ENCODE peak calls at places on chromosomes 1 and 21, in eight cellular contexts. B, O, V, M, S, G, N and Y are unnamed samples.

GRCh38 chr1:98336472-98337118 is 324.9 kb upstream of the SNX7 start:
- DNase-seq in B (no peak), O (peak; percentile 45), V (no peak), M (no peak), S (no peak), G (no peak), N (no peak), Y (no peak)

GRCh38 chr1:37037675-37038074 is 3.4 kb upstream of the GRIK3 start:
- DNase-seq in B (no peak), O (no peak), V (no peak), M (no peak), S (no peak), G (peak; percentile 21), N (no peak), Y (no peak)

GRCh38 chr1:171817511-171818265 is 23.6 kb upstream of the DNM3 start:
- DNase-seq in B (peak; percentile 76), O (no peak), V (no peak), M (peak; percentile 67), S (no peak), G (no peak), N (no peak), Y (peak; percentile 65)

GRCh38 chr1:66489972-66490601 is 43.9 kb upstream of the SGIP1 start:
- DNase-seq in B (peak; percentile 22), O (no peak), V (no peak), M (no peak), S (no peak), G (no peak), N (no peak), Y (peak; percentile 55)

GRCh38 chr21:39556176-39556575 is 56.6 kb upstream of the B3GALT5 start:
- DNase-seq in B (no peak), O (no peak), V (no peak), M (no peak), S (peak; percentile 56), G (no peak), N (no peak), Y (no peak)

GRCh38 chr1:178064191-178064821 is 29.6 kb upstream of the RASAL2 start:
- DNase-seq in B (no peak), O (no peak), V (no peak), M (no peak), S (no peak), G (no peak), N (no peak), Y (no peak)

GRCh38 chr1:225044258-225044657 is 114.8 kb downstream of the DNAH14 start:
- DNase-seq in B (no peak), O (no peak), V (no peak), M (no peak), S (no peak), G (no peak), N (no peak), Y (no peak)

GRCh38 chr1:45928486-45929205 is 125.2 kb downstream of the MAST2 start:
- DNase-seq in B (peak; percentile 27), O (no peak), V (no peak), M (no peak), S (no peak), G (no peak), N (no peak), Y (no peak)

GRCh38 chr21:24118738-24119470 is 1488.4 kb downstream of the MRPL39 start:
- DNase-seq in B (peak; percentile 65), O (no peak), V (no peak), M (no peak), S (no peak), G (no peak), N (no peak), Y (peak; percentile 43)

GRCh38 chr1:39332291-39332690 is 127.8 kb downstream of the MACF1 start:
- DNase-seq in B (peak; percentile 32), O (no peak), V (no peak), M (no peak), S (no peak), G (no peak), N (no peak), Y (no peak)

GRCh38 chr1:28971980-28972771 is 57.8 kb downstream of the EPB41 start:
- DNase-seq in B (peak; percentile 96), O (no peak), V (no peak), M (no peak), S (no peak), G (no peak), N (no peak), Y (peak; percentile 89)

GRCh38 chr1:30663596-30664091 is 59.7 kb downstream of the MATN1 start:
- DNase-seq in B (no peak), O (no peak), V (no peak), M (no peak), S (no peak), G (no peak), N (no peak), Y (no peak)

GRCh38 chr1:158675563-158675962 is 11.0 kb downstream of the SPTA1 start:
- DNase-seq in B (no peak), O (no peak), V (no peak), M (no peak), S (no peak), G (no peak), N (no peak), Y (no peak)

GRCh38 chr1:31957701-31958674 is 19.8 kb upstream of the PTP4A2 start:
- DNase-seq in B (no peak), O (no peak), V (no peak), M (no peak), S (no peak), G (no peak), N (peak; percentile 30), Y (no peak)

GRCh38 chr1:30331415-30332065 is 391.8 kb downstream of the MATN1 start:
- DNase-seq in B (no peak), O (no peak), V (no peak), M (no peak), S (no peak), G (no peak), N (no peak), Y (no peak)

GRCh38 chr1:55071477-55071876 is 32.1 kb downstream of the PCSK9 start:
- DNase-seq in B (peak; percentile 70), O (no peak), V (no peak), M (no peak), S (peak; percentile 43), G (peak; percentile 27), N (no peak), Y (peak; percentile 45)

DNA sequence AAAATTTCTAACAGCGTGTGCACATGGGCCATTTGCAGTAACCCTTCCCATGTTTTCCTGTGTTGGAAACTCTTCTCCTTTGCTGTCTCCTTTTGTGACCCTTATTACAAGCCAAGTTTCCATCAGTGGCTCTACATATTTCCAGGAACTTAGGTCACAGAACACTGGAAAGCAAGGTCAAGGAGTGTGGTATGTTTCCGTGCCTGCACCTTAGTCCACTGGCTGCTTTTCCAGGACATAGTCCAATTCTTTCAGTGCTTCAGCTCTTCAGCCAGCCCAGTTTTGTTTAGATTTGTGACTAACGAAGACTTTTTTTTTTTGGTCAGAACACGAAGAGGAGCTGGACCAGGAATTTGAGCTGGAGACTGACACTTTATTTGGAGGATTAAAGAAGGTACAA is 33.8 kb downstream of the HHAT start:
- DNase-seq in B (peak; percentile 61), O (no peak), V (no peak), M (no peak), S (no peak), G (no peak), N (peak; percentile 41), Y (peak; percentile 73)
- H3K4me3 ChIP-seq in B (no peak overlapping the region), O (no peak overlapping the region), V (no peak overlapping the region), M (no peak overlapping the region), S (no peak overlapping the region), G (no peak overlapping the region), N (no peak overlapping the region), Y (no peak overlapping the region)

DNA sequence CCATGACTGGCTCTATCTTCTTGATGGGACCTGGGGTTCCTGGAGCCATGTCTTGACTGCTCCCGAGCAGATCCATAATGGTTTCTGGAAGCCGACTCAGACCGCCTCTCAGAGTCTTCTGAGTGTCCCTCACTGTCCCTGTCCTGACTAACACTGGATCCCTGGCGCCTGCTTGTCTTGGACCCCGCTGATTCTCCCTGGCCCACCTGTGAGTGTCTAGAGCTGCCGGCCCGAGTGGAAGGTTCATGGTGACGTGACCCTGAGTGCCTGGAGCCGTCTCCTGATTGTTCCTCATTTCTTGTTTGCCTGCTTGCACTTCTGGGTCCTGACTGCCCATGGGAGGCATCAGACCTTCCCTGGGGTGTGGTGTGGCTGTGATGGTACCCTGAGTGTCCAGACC is 15.1 kb downstream of the FLG start:
- DNase-seq in B (no peak), O (no peak), V (no peak), M (no peak), S (no peak), G (no peak), N (no peak), Y (no peak)
- H3K9me3 ChIP-seq in B (peaks cover 22% of the 10 kb centered on the region), O (peaks cover 34% of the 10 kb centered on the region), V (no peaks in the 10 kb centered on the region), M (no peaks in the 10 kb centered on the region), S (peaks cover 25% of the 10 kb centered on the region), G (no peaks in the 10 kb centered on the region), N (no peaks in the 10 kb centered on the region), Y (no peaks in the 10 kb centered on the region)

DNA sequence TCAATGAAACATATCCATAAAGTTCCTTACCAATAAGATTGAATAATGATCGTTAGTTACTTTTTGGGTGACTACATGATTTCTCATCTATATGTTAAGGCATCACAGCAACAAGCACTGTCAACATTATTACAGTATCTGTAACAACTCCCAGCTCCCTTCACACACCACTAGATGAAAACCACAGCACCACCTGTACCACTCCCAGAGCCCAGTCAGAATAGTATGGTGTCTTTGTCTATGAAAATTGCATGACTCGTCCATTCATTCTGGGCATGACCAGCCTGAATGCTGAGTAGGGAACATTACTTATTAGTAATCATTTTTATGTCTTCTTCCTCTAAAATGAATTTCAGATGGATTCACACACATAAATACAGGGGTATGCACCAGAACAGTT is 7.1 kb downstream of the OLFML2B start:
- DNase-seq in B (no peak), O (no peak), V (no peak), M (no peak), S (no peak), G (no peak), N (no peak), Y (peak; percentile 38)
- H3K4me3 ChIP-seq in B (no peak overlapping the region), O (no peak overlapping the region), V (no peak overlapping the region), M (no peak overlapping the region), S (no peak overlapping the region), G (no peak overlapping the region), N (no peak overlapping the region), Y (no peak overlapping the region)

GRCh38 chr21:36690637-36691538 is 8.0 kb upstream of the SIM2 start:
- DNase-seq in B (peak; percentile 28), O (no peak), V (no peak), M (no peak), S (no peak), G (no peak), N (no peak), Y (peak; percentile 32)

GRCh38 chr21:36691539-36692124 is 7.3 kb upstream of the SIM2 start:
- DNase-seq in B (peak; percentile 15), O (no peak), V (no peak), M (no peak), S (no peak), G (no peak), N (no peak), Y (no peak)

GRCh38 chr21:36688324-36688723 is 10.6 kb upstream of the SIM2 start:
- DNase-seq in B (no peak), O (no peak), V (no peak), M (peak; percentile 40), S (no peak), G (no peak), N (no peak), Y (no peak)

GRCh38 chr21:36686955-36687354 is 12.0 kb upstream of the SIM2 start:
- DNase-seq in B (no peak), O (no peak), V (no peak), M (no peak), S (no peak), G (no peak), N (no peak), Y (no peak)

DNA sequence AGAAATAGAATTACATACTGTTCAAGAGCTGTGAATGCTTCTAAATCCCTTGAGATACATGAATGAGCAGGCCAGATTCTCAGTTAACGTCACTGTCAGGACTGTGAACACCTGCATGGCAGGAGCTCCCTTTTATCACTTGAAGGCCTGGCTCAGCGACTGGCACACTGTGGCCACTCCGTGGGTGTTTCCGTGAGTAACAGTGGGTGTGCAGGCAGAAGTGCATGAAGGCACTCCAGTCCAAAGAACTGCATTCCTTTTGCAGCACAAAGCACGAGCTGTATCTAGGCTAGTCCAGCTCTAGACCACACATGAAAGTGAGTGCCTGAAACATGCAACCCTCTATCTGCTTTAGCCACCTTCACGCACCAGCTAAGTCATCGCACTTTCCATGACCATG is 9.6 kb upstream of the SIM2 start:
- DNase-seq in B (no peak), O (no peak), V (no peak), M (no peak), S (no peak), G (no peak), N (no peak), Y (no peak)
- H3K9me3 ChIP-seq in B (peaks cover 12% of the 10 kb centered on the region), O (no peaks in the 10 kb centered on the region), V (no peaks in the 10 kb centered on the region), M (no peaks in the 10 kb centered on the region), S (no peaks in the 10 kb centered on the region), G (no peaks in the 10 kb centered on the region), N (no peaks in the 10 kb centered on the region), Y (no peaks in the 10 kb centered on the region)